ENCODE peak calls at places on chromosomes 11 and 22, in eight cellular contexts. F is EL, B is GM12865, Y is T-cell, T is heart left ventricle, G is LoVo, R is posterior cingulate gyrus, N is NAMALWA. C is an unnamed sample.

GRCh38 chr22:41229730-41230398 is 10.9 kb downstream of the CHADL start:
- DNase-seq in F (no peak), B (no peak), Y (no peak), T (no peak), G (no peak), R (no peak), N (no peak), C (no peak)

GRCh38 chr11:96390403-96390830 is 604 bp downstream of the JRKL start:
- DNase-seq in F (no peak), B (no peak), Y (no peak), T (no peak), G (no peak), R (no peak), N (no peak), C (no peak)

GRCh38 chr11:121487191-121487590 is 34.4 kb upstream of the SORL1-AS1 start:
- DNase-seq in F (no peak), B (no peak), Y (no peak), T (no peak), G (no peak), R (no peak), N (no peak), C (no peak)

GRCh38 chr11:57903441-57904123 is 120.1 kb upstream of the OR9Q1 start:
- DNase-seq in F (peak), B (no peak), Y (no peak), T (no peak), G (peak), R (peak), N (no peak), C (peak)

GRCh38 chr22:35930933-35931332 is 97.7 kb downstream of the RBFOX2 start:
- DNase-seq in F (peak), B (peak), Y (no peak), T (no peak), G (peak), R (no peak), N (peak), C (no peak)

GRCh38 chr11:102157219-102157618 is 47.0 kb downstream of the YAP1 start:
- DNase-seq in F (peak), B (no peak), Y (no peak), T (no peak), G (peak), R (no peak), N (no peak), C (peak)

GRCh38 chr22:36027960-36028645 is 521 bp downstream of the RBFOX2 start:
- DNase-seq in F (no peak), B (no peak), Y (no peak), T (peak), G (no peak), R (peak), N (no peak), C (no peak)

GRCh38 chr11:77176996-77177395 is 49.0 kb downstream of the MYO7A start:
- DNase-seq in F (no peak), B (no peak), Y (no peak), T (peak), G (no peak), R (peak), N (no peak), C (no peak)

GRCh38 chr11:77470971-77471370 is 2.9 kb downstream of the PAK1 start:
- DNase-seq in F (no peak), B (no peak), Y (no peak), T (no peak), G (no peak), R (no peak), N (no peak), C (no peak)

GRCh38 chr11:72308226-72309073 is 64.5 kb upstream of the PHOX2A start:
- DNase-seq in F (peak), B (peak), Y (no peak), T (no peak), G (no peak), R (no peak), N (no peak), C (no peak)

GRCh38 chr11:44564653-44565007 is 833 bp upstream of the CD82 start:
- DNase-seq in F (peak), B (no peak), Y (no peak), T (peak), G (peak), R (peak), N (no peak), C (peak)